ENCODE peak calls at places on chromosomes 1 and 21, in five cellular contexts. C is WTC11, L is K562, H is H1, A is GM12878. I is an unnamed sample.

GRCh38 chr1:214542275-214543199 is 8.9 kb downstream of the PTPN14 start:
- DNase-seq in L (no peak), A (no peak), C (no peak), H (no peak), I (no peak)

GRCh38 chr21:26007911-26008579 is 162.5 kb downstream of the APP start:
- DNase-seq in H (no peak), L (no peak), C (no peak), A (no peak), I (no peak)

GRCh38 chr1:197224160-197224559 is 43.9 kb upstream of the CRB1 start:
- DNase-seq in H (no peak), C (no peak), A (no peak), L (no peak), I (no peak)

GRCh38 chr1:196910208-196910607 is 22.4 kb downstream of the CFHR4 start:
- DNase-seq in H (no peak), L (no peak), A (no peak), C (no peak), I (no peak)

GRCh38 chr1:119160851-119161250 is 20.4 kb upstream of the WARS2 start:
- DNase-seq in C (no peak), H (no peak), A (no peak), L (no peak), I (no peak)

GRCh38 chr1:184820218-184820720 is 65.6 kb upstream of the EDEM3 start:
- DNase-seq in C (no peak), L (no peak), A (no peak), H (no peak), I (no peak)

GRCh38 chr1:60637651-60638050 is 444.7 kb upstream of the NFIA start:
- DNase-seq in C (no peak), A (no peak), L (no peak), H (no peak), I (no peak)

GRCh38 chr1:155170101-155170785 is 2.9 kb downstream of the KRTCAP2 start:
- DNase-seq in A (no peak), H (no peak), L (peak; percentile 0), C (no peak), I (no peak)

GRCh38 chr1:77820121-77820520 is 40.7 kb downstream of the MIGA1 start:
- DNase-seq in C (no peak), L (no peak), H (no peak), A (no peak), I (no peak)

GRCh38 chr21:42737969-42738590 is 84.7 kb downstream of the PDE9A start:
- DNase-seq in A (no peak), C (no peak), L (no peak), H (no peak), I (peak; percentile 89)

GRCh38 chr21:18340387-18340942 is 63.1 kb downstream of the TMPRSS15 start:
- DNase-seq in H (no peak), A (no peak), C (no peak), L (no peak), I (no peak)

GRCh38 chr1:203327684-203328457 is 22.6 kb downstream of the BTG2 start:
- DNase-seq in A (no peak), H (no peak), L (peak; percentile 75), C (no peak), I (no peak)

GRCh38 chr1:66980745-66981367 is 56.1 kb downstream of the MIER1 start:
- DNase-seq in L (no peak), H (no peak), C (no peak), A (no peak), I (no peak)

GRCh38 chr1:58784758-58785423 is 1.0 kb upstream of the JUN start:
- DNase-seq in C (peak; percentile 74), A (no peak), H (no peak), L (peak; percentile 64), I (peak; percentile 66)

GRCh38 chr1:58783993-58784757 is at the start of gene JUN:
- DNase-seq in L (peak; percentile 99), C (peak; percentile 98), A (peak; percentile 97), H (peak; percentile 97), I (peak; percentile 98)

GRCh38 chr1:58781541-58782307 is 2.1 kb downstream of the JUN start:
- DNase-seq in H (no peak), A (no peak), C (peak; percentile 38), L (peak; percentile 65), I (no peak)

GRCh38 chr1:58782308-58783089 is 1.3 kb downstream of the JUN start:
- DNase-seq in C (peak; percentile 63), L (peak; percentile 50), A (no peak), H (no peak), I (no peak)

GRCh38 chr1:58783090-58783992 is 506 bp downstream of the JUN start:
- DNase-seq in C (peak; percentile 64), H (no peak), A (no peak), L (peak; percentile 22), I (no peak)
- TF ChIP-seq ATF2 in C (no peak), H (no peak), A (no peak), L (no peak), I (no peak)

GRCh38 chr1:186046437-186047233 is 312.4 kb downstream of the HMCN1 start:
- DNase-seq in C (no peak), H (no peak), A (no peak), L (peak; percentile 73), I (no peak)
- TF ChIP-seq ATF2 in C (no peak), H (no peak), A (no peak), L (no peak), I (no peak)

GRCh38 chr1:92972413-92973129 is 11.3 kb upstream of the DIPK1A start:
- DNase-seq in A (no peak), L (no peak), C (no peak), H (no peak), I (no peak)

GRCh38 chr1:92969517-92969916 is 8.3 kb upstream of the DIPK1A start:
- DNase-seq in H (no peak), L (no peak), C (no peak), A (no peak), I (no peak)

GRCh38 chr1:92965003-92965402 is 3.7 kb upstream of the DIPK1A start:
- DNase-seq in H (no peak), L (no peak), C (no peak), A (no peak), I (no peak)

GRCh38 chr1:92970990-92971689 is 9.9 kb upstream of the DIPK1A start:
- DNase-seq in A (no peak), L (no peak), C (no peak), H (no peak), I (no peak)

GRCh38 chr1:92968138-92969032 is 7.1 kb upstream of the DIPK1A start:
- DNase-seq in A (no peak), C (no peak), H (no peak), L (peak; percentile 29), I (peak; percentile 45)
- TF ChIP-seq ATF2 in A (no peak), C (no peak), H (no peak), L (no peak), I (no peak)

GRCh38 chr1:177746168-177746567 is 223.7 kb downstream of the SEC16B start:
- DNase-seq in H (no peak), C (no peak), L (no peak), A (no peak), I (no peak)

GRCh38 chr1:177748080-177748801 is 221.6 kb downstream of the SEC16B start:
- DNase-seq in L (no peak), C (no peak), H (no peak), A (no peak), I (no peak)

GRCh38 chr1:177741476-177741875 is 228.4 kb downstream of the SEC16B start:
- DNase-seq in L (no peak), C (no peak), H (no peak), A (no peak), I (peak; percentile 35)

GRCh38 chr1:177739780-177740179 is 230.1 kb downstream of the SEC16B start:
- DNase-seq in H (no peak), L (no peak), A (no peak), C (no peak), I (no peak)

DNA sequence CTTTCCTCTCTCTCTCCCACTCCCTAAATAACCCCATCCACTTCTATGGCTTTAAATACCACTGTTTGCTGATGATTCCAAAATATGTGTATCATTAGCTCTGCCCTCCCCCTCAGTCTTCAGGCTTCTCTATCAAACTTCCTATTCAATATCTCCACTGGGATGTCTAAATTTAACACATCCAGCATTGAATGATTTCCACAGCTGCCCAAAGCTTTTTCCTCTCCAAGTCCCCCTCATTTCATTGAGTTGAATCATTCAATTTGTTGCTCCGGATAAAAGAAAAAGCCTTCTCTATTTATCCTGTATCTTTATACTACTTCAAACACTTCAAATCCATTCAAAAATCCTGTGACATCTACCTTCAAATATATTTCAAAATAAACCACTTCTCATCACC is 225.0 kb downstream of the SEC16B start:
- DNase-seq in H (no peak), C (no peak), A (no peak), L (no peak), I (no peak)
- TF ChIP-seq ATF2 in H (no peak), C (no peak), A (no peak), L (no peak), I (no peak)

I was measured in HepG2.